ENCODE peak calls at places on chromosome 3, in ten cellular contexts. One of them, this sample, is unnamed.

GRCh38 chr3:64224826-64225606 is at the start of gene PRICKLE2:
- DNase-seq in SK-N-MC: no peak
- DNase-seq in stomach: peak
- DNase-seq in sigmoid colon: peak
- DNase-seq in breast epithelium: peak
- DNase-seq in HCT116: no peak
- DNase-seq in prostate gland: no peak
- DNase-seq in K562: no peak
- DNase-seq in endothelial cell of umbilical vein: peak
- DNase-seq in HL-60: no peak
- DNase-seq in this sample: peak

GRCh38 chr3:182248349-182248880 is 536.7 kb downstream of the SOX2 start:
- DNase-seq in SK-N-MC: no peak
- DNase-seq in endothelial cell of umbilical vein: no peak
- DNase-seq in stomach: no peak
- DNase-seq in sigmoid colon: no peak
- DNase-seq in breast epithelium: no peak
- DNase-seq in prostate gland: no peak
- DNase-seq in HL-60: peak
- DNase-seq in HCT116: peak
- DNase-seq in K562: peak
- DNase-seq in this sample: no peak

GRCh38 chr3:175526191-175526590 is 667.1 kb downstream of the NAALADL2 start:
- DNase-seq in HCT116: no peak
- DNase-seq in stomach: no peak
- DNase-seq in SK-N-MC: no peak
- DNase-seq in breast epithelium: no peak
- DNase-seq in HL-60: no peak
- DNase-seq in endothelial cell of umbilical vein: peak
- DNase-seq in K562: no peak
- DNase-seq in sigmoid colon: no peak
- DNase-seq in prostate gland: no peak
- DNase-seq in this sample: no peak

GRCh38 chr3:52786330-52787215 is 8.0 kb upstream of the ITIH3 start:
- DNase-seq in sigmoid colon: peak
- DNase-seq in K562: no peak
- DNase-seq in endothelial cell of umbilical vein: no peak
- DNase-seq in HCT116: no peak
- DNase-seq in SK-N-MC: no peak
- DNase-seq in HL-60: no peak
- DNase-seq in prostate gland: no peak
- DNase-seq in stomach: no peak
- DNase-seq in breast epithelium: peak
- DNase-seq in this sample: peak

GRCh38 chr3:84960994-84961393 is 2.2 kb downstream of the CADM2 start:
- DNase-seq in SK-N-MC: no peak
- DNase-seq in stomach: no peak
- DNase-seq in sigmoid colon: no peak
- DNase-seq in HCT116: no peak
- DNase-seq in endothelial cell of umbilical vein: no peak
- DNase-seq in prostate gland: no peak
- DNase-seq in K562: no peak
- DNase-seq in HL-60: no peak
- DNase-seq in breast epithelium: no peak
- DNase-seq in this sample: no peak

GRCh38 chr3:115518100-115518852 is 105.0 kb upstream of the GAP43 start:
- DNase-seq in sigmoid colon: no peak
- DNase-seq in prostate gland: no peak
- DNase-seq in HL-60: no peak
- DNase-seq in SK-N-MC: no peak
- DNase-seq in breast epithelium: no peak
- DNase-seq in stomach: no peak
- DNase-seq in endothelial cell of umbilical vein: peak
- DNase-seq in K562: no peak
- DNase-seq in HCT116: peak
- DNase-seq in this sample: no peak

GRCh38 chr3:86787091-86787490 is 203.9 kb downstream of the VGLL3 start:
- DNase-seq in sigmoid colon: no peak
- DNase-seq in breast epithelium: no peak
- DNase-seq in SK-N-MC: no peak
- DNase-seq in K562: no peak
- DNase-seq in HCT116: no peak
- DNase-seq in stomach: no peak
- DNase-seq in HL-60: no peak
- DNase-seq in endothelial cell of umbilical vein: no peak
- DNase-seq in prostate gland: no peak
- DNase-seq in this sample: no peak

GRCh38 chr3:152205097-152205593 is 63.6 kb upstream of the MBNL1 start:
- DNase-seq in HL-60: peak
- DNase-seq in SK-N-MC: no peak
- DNase-seq in endothelial cell of umbilical vein: no peak
- DNase-seq in prostate gland: no peak
- DNase-seq in K562: no peak
- DNase-seq in breast epithelium: no peak
- DNase-seq in HCT116: no peak
- DNase-seq in stomach: no peak
- DNase-seq in sigmoid colon: no peak
- DNase-seq in this sample: no peak

GRCh38 chr3:151404316-151404715 is 19.8 kb upstream of the P2RY12 start:
- DNase-seq in endothelial cell of umbilical vein: no peak
- DNase-seq in SK-N-MC: no peak
- DNase-seq in stomach: no peak
- DNase-seq in prostate gland: no peak
- DNase-seq in HL-60: peak
- DNase-seq in K562: no peak
- DNase-seq in breast epithelium: no peak
- DNase-seq in sigmoid colon: no peak
- DNase-seq in HCT116: no peak
- DNase-seq in this sample: no peak

GRCh38 chr3:114411811-114412803 is 118.3 kb downstream of the TIGIT start:
- DNase-seq in sigmoid colon: no peak
- DNase-seq in endothelial cell of umbilical vein: peak
- DNase-seq in HCT116: peak
- DNase-seq in K562: no peak
- DNase-seq in breast epithelium: no peak
- DNase-seq in SK-N-MC: no peak
- DNase-seq in HL-60: no peak
- DNase-seq in stomach: no peak
- DNase-seq in prostate gland: no peak
- DNase-seq in this sample: no peak

GRCh38 chr3:13543251-13543650 is 5.7 kb upstream of the FBLN2 start:
- DNase-seq in prostate gland: no peak
- DNase-seq in K562: no peak
- DNase-seq in sigmoid colon: peak
- DNase-seq in HL-60: no peak
- DNase-seq in SK-N-MC: no peak
- DNase-seq in endothelial cell of umbilical vein: no peak
- DNase-seq in stomach: no peak
- DNase-seq in breast epithelium: no peak
- DNase-seq in HCT116: no peak
- DNase-seq in this sample: no peak

GRCh38 chr3:146682176-146682575 is 77.0 kb upstream of the PLSCR5 start:
- DNase-seq in endothelial cell of umbilical vein: no peak
- DNase-seq in prostate gland: no peak
- DNase-seq in K562: no peak
- DNase-seq in sigmoid colon: no peak
- DNase-seq in HL-60: no peak
- DNase-seq in breast epithelium: no peak
- DNase-seq in stomach: no peak
- DNase-seq in HCT116: no peak
- DNase-seq in SK-N-MC: peak
- DNase-seq in this sample: no peak

GRCh38 chr3:194140520-194141414 is 4.8 kb downstream of the HES1 start:
- DNase-seq in SK-N-MC: no peak
- DNase-seq in HCT116: no peak
- DNase-seq in endothelial cell of umbilical vein: peak
- DNase-seq in prostate gland: no peak
- DNase-seq in K562: peak
- DNase-seq in HL-60: no peak
- DNase-seq in stomach: peak
- DNase-seq in sigmoid colon: peak
- DNase-seq in breast epithelium: peak
- DNase-seq in this sample: peak

GRCh38 chr3:194141415-194142155 is 5.6 kb downstream of the HES1 start:
- DNase-seq in prostate gland: peak
- DNase-seq in K562: peak
- DNase-seq in endothelial cell of umbilical vein: peak
- DNase-seq in sigmoid colon: peak
- DNase-seq in HL-60: peak
- DNase-seq in breast epithelium: peak
- DNase-seq in HCT116: peak
- DNase-seq in SK-N-MC: no peak
- DNase-seq in stomach: peak
- DNase-seq in this sample: peak

GRCh38 chr3:194139085-194139976 is 3.4 kb downstream of the HES1 start:
- DNase-seq in sigmoid colon: peak
- DNase-seq in HL-60: no peak
- DNase-seq in K562: peak
- DNase-seq in endothelial cell of umbilical vein: peak
- DNase-seq in prostate gland: peak
- DNase-seq in stomach: no peak
- DNase-seq in breast epithelium: no peak
- DNase-seq in HCT116: no peak
- DNase-seq in SK-N-MC: no peak
- DNase-seq in this sample: no peak

GRCh38 chr3:194138732-194139084 is 2.8 kb downstream of the HES1 start:
- DNase-seq in endothelial cell of umbilical vein: no peak
- DNase-seq in HCT116: no peak
- DNase-seq in breast epithelium: no peak
- DNase-seq in K562: no peak
- DNase-seq in sigmoid colon: no peak
- DNase-seq in stomach: no peak
- DNase-seq in HL-60: no peak
- DNase-seq in SK-N-MC: no peak
- DNase-seq in prostate gland: no peak
- DNase-seq in this sample: no peak

GRCh38 chr3:194139977-194140351 is 4.0 kb downstream of the HES1 start:
- DNase-seq in prostate gland: no peak
- DNase-seq in sigmoid colon: no peak
- DNase-seq in endothelial cell of umbilical vein: no peak
- DNase-seq in HCT116: no peak
- DNase-seq in HL-60: no peak
- DNase-seq in K562: no peak
- DNase-seq in stomach: no peak
- DNase-seq in breast epithelium: no peak
- DNase-seq in SK-N-MC: no peak
- DNase-seq in this sample: no peak
- H3K4me3 ChIP-seq in prostate gland: peak
- H3K4me3 ChIP-seq in sigmoid colon: peak
- H3K4me3 ChIP-seq in endothelial cell of umbilical vein: no peak
- H3K4me3 ChIP-seq in HCT116: peak
- H3K4me3 ChIP-seq in HL-60: no peak
- H3K4me3 ChIP-seq in K562: peak
- H3K4me3 ChIP-seq in stomach: no peak
- H3K4me3 ChIP-seq in breast epithelium: no peak
- H3K4me3 ChIP-seq in SK-N-MC: peak
- H3K4me3 ChIP-seq in this sample: no peak

GRCh38 chr3:51386159-51386851 is 1.2 kb downstream of the MANF start:
- DNase-seq in stomach: no peak
- DNase-seq in SK-N-MC: no peak
- DNase-seq in breast epithelium: no peak
- DNase-seq in sigmoid colon: no peak
- DNase-seq in HCT116: no peak
- DNase-seq in endothelial cell of umbilical vein: no peak
- DNase-seq in K562: no peak
- DNase-seq in HL-60: no peak
- DNase-seq in prostate gland: no peak
- DNase-seq in this sample: no peak
- TF ChIP-seq POLR2AphosphoS5 in stomach: no peak
- TF ChIP-seq POLR2AphosphoS5 in SK-N-MC: no peak
- TF ChIP-seq POLR2AphosphoS5 in breast epithelium: no peak
- TF ChIP-seq POLR2AphosphoS5 in sigmoid colon: no peak
- TF ChIP-seq POLR2AphosphoS5 in HCT116: no peak
- TF ChIP-seq POLR2AphosphoS5 in endothelial cell of umbilical vein: no peak
- TF ChIP-seq POLR2AphosphoS5 in K562: no peak
- TF ChIP-seq POLR2AphosphoS5 in HL-60: no peak
- TF ChIP-seq POLR2AphosphoS5 in prostate gland: no peak
- TF ChIP-seq POLR2AphosphoS5 in this sample: no peak

DNA sequence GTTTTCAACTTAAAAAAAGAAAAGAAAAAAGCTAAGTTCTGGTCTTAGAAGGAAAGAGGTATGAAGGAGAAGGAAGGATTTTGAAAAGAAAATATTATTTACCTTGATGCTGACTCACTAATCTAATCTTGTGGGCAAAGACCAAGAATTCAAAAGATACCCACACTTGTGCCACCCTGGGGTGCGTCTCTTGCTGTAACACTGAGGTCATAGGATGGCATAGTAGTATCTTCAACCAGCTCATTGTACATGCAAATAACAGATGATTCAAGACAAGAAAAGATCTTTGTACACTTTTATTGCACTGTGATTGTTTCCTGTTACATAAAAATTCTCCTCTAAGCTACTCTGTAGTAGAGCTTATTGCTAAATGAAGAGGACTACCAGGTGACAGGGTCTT is 17.3 kb downstream of the PLS1 start:
- DNase-seq in endothelial cell of umbilical vein: no peak
- DNase-seq in sigmoid colon: no peak
- DNase-seq in breast epithelium: no peak
- DNase-seq in SK-N-MC: no peak
- DNase-seq in stomach: no peak
- DNase-seq in HL-60: no peak
- DNase-seq in K562: no peak
- DNase-seq in prostate gland: no peak
- DNase-seq in HCT116: no peak
- DNase-seq in this sample: no peak
- H3K27ac ChIP-seq in endothelial cell of umbilical vein: no peak
- H3K27ac ChIP-seq in sigmoid colon: no peak
- H3K27ac ChIP-seq in breast epithelium: no peak
- H3K27ac ChIP-seq in SK-N-MC: no peak
- H3K27ac ChIP-seq in stomach: no peak
- H3K27ac ChIP-seq in HL-60: no peak
- H3K27ac ChIP-seq in K562: no peak
- H3K27ac ChIP-seq in prostate gland: no peak
- H3K27ac ChIP-seq in HCT116: no peak
- H3K27ac ChIP-seq in this sample: no peak

DNA sequence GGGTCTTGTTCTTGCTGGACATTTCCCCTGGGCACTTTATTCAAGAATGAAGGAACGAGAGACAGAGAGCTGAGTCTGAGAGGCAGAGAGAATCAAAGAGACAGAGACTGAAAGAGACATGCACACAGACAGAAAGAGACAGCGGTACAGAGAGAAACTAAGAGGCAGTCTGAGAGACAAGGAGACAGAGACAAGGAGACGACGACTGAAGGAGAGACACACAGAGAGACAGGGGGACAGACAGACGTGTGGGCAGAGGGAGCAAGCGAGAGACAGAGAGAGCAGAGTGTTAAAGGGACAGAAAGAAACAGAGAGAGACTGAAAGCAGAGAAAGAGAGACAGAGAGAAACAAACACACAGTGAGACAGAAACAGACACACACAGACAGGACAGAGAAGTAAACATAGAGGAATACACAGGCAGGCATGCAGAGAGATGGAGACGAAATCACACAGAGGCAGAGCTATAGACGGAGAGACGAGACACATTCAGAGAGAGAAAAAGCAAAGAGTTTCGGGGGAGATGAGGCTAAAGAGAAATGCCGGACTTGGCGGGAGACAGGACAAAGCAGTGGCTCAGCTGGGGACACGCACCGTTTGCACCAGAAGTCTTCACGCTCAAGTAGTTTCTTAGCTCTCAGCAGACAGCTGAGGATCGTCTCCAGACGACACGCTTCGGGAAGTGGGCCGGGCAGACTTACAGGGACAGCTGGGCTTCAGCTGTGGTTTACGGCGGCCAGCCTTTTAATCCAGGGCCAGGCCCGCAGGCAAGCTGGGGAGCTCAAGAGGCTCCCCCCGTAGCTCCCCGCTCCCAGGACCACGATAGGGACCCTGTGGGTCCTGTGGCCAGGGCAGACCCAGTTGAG is 56.0 kb upstream of the DLG1 start:
- DNase-seq in stomach: peak
- DNase-seq in prostate gland: peak
- DNase-seq in K562: no peak
- DNase-seq in endothelial cell of umbilical vein: no peak
- DNase-seq in breast epithelium: no peak
- DNase-seq in sigmoid colon: peak
- DNase-seq in HL-60: no peak
- DNase-seq in HCT116: no peak
- DNase-seq in SK-N-MC: no peak
- DNase-seq in this sample: no peak
- H3K4me3 ChIP-seq in stomach: peak
- H3K4me3 ChIP-seq in prostate gland: no peak
- H3K4me3 ChIP-seq in K562: no peak
- H3K4me3 ChIP-seq in endothelial cell of umbilical vein: no peak
- H3K4me3 ChIP-seq in breast epithelium: no peak
- H3K4me3 ChIP-seq in sigmoid colon: peak
- H3K4me3 ChIP-seq in HL-60: no peak
- H3K4me3 ChIP-seq in HCT116: no peak
- H3K4me3 ChIP-seq in SK-N-MC: no peak
- H3K4me3 ChIP-seq in this sample: no peak